ENCODE peak calls at places on chromosomes 6 and 20, in ten cellular contexts. One of them, this sample, is unnamed.

GRCh38 chr20:8951136-8951535 is 117.8 kb upstream of the PLCB4 start:
- DNase-seq in mucosa of descending colon: no peak
- DNase-seq in H7: no peak
- DNase-seq in NCI-H524: peak; percentile 58
- DNase-seq in stimulated activated CD4-positive, alpha-beta T cell treated with anti-CD3 and anti-CD28 coated beads, Interleukin-15, amount 100 ng/mL, for 1 hour: no peak
- DNase-seq in neural progenitor cell: no peak
- DNase-seq in amniotic stem cell: no peak
- DNase-seq in CD8-positive, alpha-beta T cell: no peak
- DNase-seq in mammary epithelial cell: no peak
- DNase-seq in H9: no peak
- DNase-seq in this sample: no peak

GRCh38 chr20:52438326-52438963 is 246.9 kb upstream of the ZFP64 start:
- DNase-seq in neural progenitor cell: no peak
- DNase-seq in NCI-H524: no peak
- DNase-seq in CD8-positive, alpha-beta T cell: no peak
- DNase-seq in mucosa of descending colon: no peak
- DNase-seq in mammary epithelial cell: no peak
- DNase-seq in H7: no peak
- DNase-seq in amniotic stem cell: no peak
- DNase-seq in stimulated activated CD4-positive, alpha-beta T cell treated with anti-CD3 and anti-CD28 coated beads, Interleukin-15, amount 100 ng/mL, for 1 hour: no peak
- DNase-seq in H9: no peak
- DNase-seq in this sample: peak; percentile 69

GRCh38 chr6:136334465-136334846 is 44.8 kb upstream of the BCLAF1 start:
- DNase-seq in NCI-H524: no peak
- DNase-seq in CD8-positive, alpha-beta T cell: no peak
- DNase-seq in stimulated activated CD4-positive, alpha-beta T cell treated with anti-CD3 and anti-CD28 coated beads, Interleukin-15, amount 100 ng/mL, for 1 hour: no peak
- DNase-seq in neural progenitor cell: no peak
- DNase-seq in H9: no peak
- DNase-seq in mucosa of descending colon: no peak
- DNase-seq in mammary epithelial cell: no peak
- DNase-seq in amniotic stem cell: no peak
- DNase-seq in H7: no peak
- DNase-seq in this sample: no peak

GRCh38 chr20:688809-689208 is 13.2 kb upstream of the SCRT2 start:
- DNase-seq in H9: peak; percentile 72
- DNase-seq in neural progenitor cell: peak; percentile 95
- DNase-seq in mucosa of descending colon: no peak
- DNase-seq in stimulated activated CD4-positive, alpha-beta T cell treated with anti-CD3 and anti-CD28 coated beads, Interleukin-15, amount 100 ng/mL, for 1 hour: no peak
- DNase-seq in NCI-H524: no peak
- DNase-seq in amniotic stem cell: no peak
- DNase-seq in H7: peak; percentile 87
- DNase-seq in CD8-positive, alpha-beta T cell: no peak
- DNase-seq in mammary epithelial cell: peak; percentile 8
- DNase-seq in this sample: peak; percentile 77

GRCh38 chr6:145547596-145548325 is 187.6 kb downstream of the EPM2A start:
- DNase-seq in NCI-H524: no peak
- DNase-seq in amniotic stem cell: no peak
- DNase-seq in stimulated activated CD4-positive, alpha-beta T cell treated with anti-CD3 and anti-CD28 coated beads, Interleukin-15, amount 100 ng/mL, for 1 hour: no peak
- DNase-seq in neural progenitor cell: no peak
- DNase-seq in mammary epithelial cell: no peak
- DNase-seq in H9: no peak
- DNase-seq in CD8-positive, alpha-beta T cell: no peak
- DNase-seq in mucosa of descending colon: no peak
- DNase-seq in H7: no peak
- DNase-seq in this sample: no peak

GRCh38 chr6:38095054-38095453 is 275.5 kb downstream of the ZFAND3 start:
- DNase-seq in mammary epithelial cell: peak; percentile 19
- DNase-seq in mucosa of descending colon: no peak
- DNase-seq in NCI-H524: no peak
- DNase-seq in H7: no peak
- DNase-seq in stimulated activated CD4-positive, alpha-beta T cell treated with anti-CD3 and anti-CD28 coated beads, Interleukin-15, amount 100 ng/mL, for 1 hour: no peak
- DNase-seq in H9: no peak
- DNase-seq in neural progenitor cell: no peak
- DNase-seq in amniotic stem cell: no peak
- DNase-seq in CD8-positive, alpha-beta T cell: no peak
- DNase-seq in this sample: peak; percentile 55

GRCh38 chr20:5119435-5120188 is at the start of gene PCNA:
- DNase-seq in H7: peak; percentile 97
- DNase-seq in NCI-H524: peak; percentile 95
- DNase-seq in CD8-positive, alpha-beta T cell: peak; percentile 89
- DNase-seq in mucosa of descending colon: peak; percentile 97
- DNase-seq in stimulated activated CD4-positive, alpha-beta T cell treated with anti-CD3 and anti-CD28 coated beads, Interleukin-15, amount 100 ng/mL, for 1 hour: peak; percentile 84
- DNase-seq in amniotic stem cell: peak; percentile 95
- DNase-seq in H9: peak; percentile 98
- DNase-seq in neural progenitor cell: peak; percentile 98
- DNase-seq in mammary epithelial cell: peak; percentile 99
- DNase-seq in this sample: peak; percentile 99

GRCh38 chr6:7971499-7971898 is 60.9 kb upstream of the TXNDC5 start:
- DNase-seq in mucosa of descending colon: no peak
- DNase-seq in mammary epithelial cell: no peak
- DNase-seq in CD8-positive, alpha-beta T cell: no peak
- DNase-seq in NCI-H524: no peak
- DNase-seq in amniotic stem cell: no peak
- DNase-seq in neural progenitor cell: no peak
- DNase-seq in stimulated activated CD4-positive, alpha-beta T cell treated with anti-CD3 and anti-CD28 coated beads, Interleukin-15, amount 100 ng/mL, for 1 hour: no peak
- DNase-seq in H7: no peak
- DNase-seq in H9: no peak
- DNase-seq in this sample: no peak

GRCh38 chr6:16105874-16106273 is 23.0 kb upstream of the MYLIP start:
- DNase-seq in neural progenitor cell: no peak
- DNase-seq in H7: no peak
- DNase-seq in amniotic stem cell: no peak
- DNase-seq in H9: no peak
- DNase-seq in stimulated activated CD4-positive, alpha-beta T cell treated with anti-CD3 and anti-CD28 coated beads, Interleukin-15, amount 100 ng/mL, for 1 hour: no peak
- DNase-seq in CD8-positive, alpha-beta T cell: no peak
- DNase-seq in mucosa of descending colon: no peak
- DNase-seq in mammary epithelial cell: no peak
- DNase-seq in NCI-H524: no peak
- DNase-seq in this sample: no peak

GRCh38 chr6:168690271-168690670 is 249.3 kb downstream of the SMOC2 start:
- DNase-seq in mammary epithelial cell: no peak
- DNase-seq in H9: no peak
- DNase-seq in stimulated activated CD4-positive, alpha-beta T cell treated with anti-CD3 and anti-CD28 coated beads, Interleukin-15, amount 100 ng/mL, for 1 hour: no peak
- DNase-seq in H7: no peak
- DNase-seq in neural progenitor cell: no peak
- DNase-seq in mucosa of descending colon: no peak
- DNase-seq in NCI-H524: no peak
- DNase-seq in CD8-positive, alpha-beta T cell: no peak
- DNase-seq in amniotic stem cell: no peak
- DNase-seq in this sample: no peak

GRCh38 chr20:59816146-59816743 is 117.2 kb downstream of the SYCP2 start:
- DNase-seq in mucosa of descending colon: no peak
- DNase-seq in stimulated activated CD4-positive, alpha-beta T cell treated with anti-CD3 and anti-CD28 coated beads, Interleukin-15, amount 100 ng/mL, for 1 hour: no peak
- DNase-seq in CD8-positive, alpha-beta T cell: no peak
- DNase-seq in H9: peak; percentile 12
- DNase-seq in amniotic stem cell: no peak
- DNase-seq in H7: peak; percentile 11
- DNase-seq in NCI-H524: no peak
- DNase-seq in mammary epithelial cell: no peak
- DNase-seq in neural progenitor cell: no peak
- DNase-seq in this sample: no peak

GRCh38 chr6:53796791-53797190 is 2.0 kb downstream of the LRRC1 start:
- DNase-seq in H9: no peak
- DNase-seq in mammary epithelial cell: peak; percentile 68
- DNase-seq in NCI-H524: no peak
- DNase-seq in H7: no peak
- DNase-seq in neural progenitor cell: no peak
- DNase-seq in CD8-positive, alpha-beta T cell: no peak
- DNase-seq in amniotic stem cell: peak; percentile 38
- DNase-seq in stimulated activated CD4-positive, alpha-beta T cell treated with anti-CD3 and anti-CD28 coated beads, Interleukin-15, amount 100 ng/mL, for 1 hour: no peak
- DNase-seq in mucosa of descending colon: no peak
- DNase-seq in this sample: no peak

GRCh38 chr6:138909511-138909910 is 78.5 kb downstream of the REPS1 start:
- DNase-seq in NCI-H524: no peak
- DNase-seq in mammary epithelial cell: no peak
- DNase-seq in mucosa of descending colon: no peak
- DNase-seq in stimulated activated CD4-positive, alpha-beta T cell treated with anti-CD3 and anti-CD28 coated beads, Interleukin-15, amount 100 ng/mL, for 1 hour: no peak
- DNase-seq in H7: no peak
- DNase-seq in H9: no peak
- DNase-seq in CD8-positive, alpha-beta T cell: no peak
- DNase-seq in amniotic stem cell: no peak
- DNase-seq in neural progenitor cell: no peak
- DNase-seq in this sample: no peak